ENCODE peak calls at places on chromosomes 11 and 22, in five cellular contexts. One of them, this sample, is unnamed.

GRCh38 chr11:72242141-72242540 is 1.8 kb downstream of the PHOX2A start:
- DNase-seq in heart right ventricle: no peak
- DNase-seq in retina: no peak
- DNase-seq in OCI-LY7: no peak
- DNase-seq in astrocyte of the cerebellum: no peak
- DNase-seq in this sample: no peak

GRCh38 chr11:93718057-93718563 is 23.2 kb downstream of the TAF1D start:
- DNase-seq in heart right ventricle: no peak
- DNase-seq in retina: no peak
- DNase-seq in OCI-LY7: peak
- DNase-seq in astrocyte of the cerebellum: no peak
- DNase-seq in this sample: no peak

GRCh38 chr11:99422581-99423434 is 402.1 kb downstream of the CNTN5 start:
- DNase-seq in heart right ventricle: no peak
- DNase-seq in retina: no peak
- DNase-seq in OCI-LY7: no peak
- DNase-seq in astrocyte of the cerebellum: no peak
- DNase-seq in this sample: no peak

GRCh38 chr11:33857924-33858323 is 34.0 kb downstream of the LMO2 start:
- DNase-seq in heart right ventricle: peak
- DNase-seq in retina: peak
- DNase-seq in OCI-LY7: peak
- DNase-seq in astrocyte of the cerebellum: peak
- DNase-seq in this sample: peak

GRCh38 chr11:9982796-9983579 is 311.0 kb downstream of the SBF2 start:
- DNase-seq in heart right ventricle: no peak
- DNase-seq in retina: no peak
- DNase-seq in OCI-LY7: no peak
- DNase-seq in astrocyte of the cerebellum: peak
- DNase-seq in this sample: no peak

GRCh38 chr11:55994525-55994924 is at the start of gene OR5F1:
- DNase-seq in heart right ventricle: no peak
- DNase-seq in retina: no peak
- DNase-seq in OCI-LY7: no peak
- DNase-seq in astrocyte of the cerebellum: no peak
- DNase-seq in this sample: no peak

GRCh38 chr22:42315392-42315756 is 44.9 kb upstream of the TCF20 start:
- DNase-seq in heart right ventricle: no peak
- DNase-seq in retina: no peak
- DNase-seq in OCI-LY7: no peak
- DNase-seq in astrocyte of the cerebellum: no peak
- DNase-seq in this sample: no peak

GRCh38 chr11:120759046-120759445 is 247.5 kb downstream of the GRIK4 start:
- DNase-seq in heart right ventricle: no peak
- DNase-seq in retina: no peak
- DNase-seq in OCI-LY7: no peak
- DNase-seq in astrocyte of the cerebellum: no peak
- DNase-seq in this sample: no peak

GRCh38 chr11:96388891-96389603 is 665 bp downstream of the CCDC82 start:
- DNase-seq in heart right ventricle: no peak
- DNase-seq in retina: no peak
- DNase-seq in OCI-LY7: peak
- DNase-seq in astrocyte of the cerebellum: no peak
- DNase-seq in this sample: peak

GRCh38 chr11:111814567-111814966 is 48.4 kb upstream of the PPP2R1B start:
- DNase-seq in heart right ventricle: no peak
- DNase-seq in retina: no peak
- DNase-seq in OCI-LY7: no peak
- DNase-seq in astrocyte of the cerebellum: no peak
- DNase-seq in this sample: peak

GRCh38 chr11:104366321-104366734 is 202.4 kb upstream of the PDGFD start:
- DNase-seq in heart right ventricle: no peak
- DNase-seq in retina: no peak
- DNase-seq in OCI-LY7: no peak
- DNase-seq in astrocyte of the cerebellum: no peak
- DNase-seq in this sample: no peak

GRCh38 chr11:45930031-45930794 is 7.8 kb downstream of the LARGE2 start:
- DNase-seq in heart right ventricle: peak
- DNase-seq in retina: no peak
- DNase-seq in OCI-LY7: peak
- DNase-seq in astrocyte of the cerebellum: no peak
- DNase-seq in this sample: no peak

GRCh38 chr11:77155082-77155475 is 27.0 kb downstream of the MYO7A start:
- DNase-seq in heart right ventricle: no peak
- DNase-seq in retina: no peak
- DNase-seq in OCI-LY7: no peak
- DNase-seq in astrocyte of the cerebellum: no peak
- DNase-seq in this sample: no peak

GRCh38 chr11:1598816-1599215 is 722 bp upstream of the KRTAP5-2 start:
- DNase-seq in heart right ventricle: no peak
- DNase-seq in retina: no peak
- DNase-seq in OCI-LY7: no peak
- DNase-seq in astrocyte of the cerebellum: no peak
- DNase-seq in this sample: no peak

GRCh38 chr11:82998697-82999096 is 73.0 kb downstream of the RAB30 start:
- DNase-seq in heart right ventricle: no peak
- DNase-seq in retina: no peak
- DNase-seq in OCI-LY7: no peak
- DNase-seq in astrocyte of the cerebellum: no peak
- DNase-seq in this sample: no peak

GRCh38 chr11:70077411-70078094 is 564 bp upstream of the ANO1 start:
- DNase-seq in heart right ventricle: no peak
- DNase-seq in retina: no peak
- DNase-seq in OCI-LY7: no peak
- DNase-seq in astrocyte of the cerebellum: no peak
- DNase-seq in this sample: no peak

GRCh38 chr11:24239016-24239720 is 257.7 kb upstream of the LUZP2 start:
- DNase-seq in heart right ventricle: no peak
- DNase-seq in retina: no peak
- DNase-seq in OCI-LY7: no peak
- DNase-seq in astrocyte of the cerebellum: peak
- DNase-seq in this sample: peak

GRCh38 chr11:898160-898517 is 12.5 kb downstream of the CHID1 start:
- DNase-seq in heart right ventricle: no peak
- DNase-seq in retina: peak
- DNase-seq in OCI-LY7: no peak
- DNase-seq in astrocyte of the cerebellum: no peak
- DNase-seq in this sample: no peak

GRCh38 chr11:69012092-69013008 is 696 bp downstream of the MRGPRF start:
- DNase-seq in heart right ventricle: no peak
- DNase-seq in retina: no peak
- DNase-seq in OCI-LY7: no peak
- DNase-seq in astrocyte of the cerebellum: no peak
- DNase-seq in this sample: no peak

GRCh38 chr11:45537617-45538016 is 127.8 kb downstream of the CHST1 start:
- DNase-seq in heart right ventricle: no peak
- DNase-seq in retina: no peak
- DNase-seq in OCI-LY7: no peak
- DNase-seq in astrocyte of the cerebellum: no peak
- DNase-seq in this sample: no peak

GRCh38 chr11:78420796-78421209 is 3.2 kb upstream of the GAB2 start:
- DNase-seq in heart right ventricle: peak
- DNase-seq in retina: peak
- DNase-seq in OCI-LY7: no peak
- DNase-seq in astrocyte of the cerebellum: no peak
- DNase-seq in this sample: no peak

GRCh38 chr11:76823481-76824028 is 37.2 kb upstream of the ACER3 start:
- DNase-seq in heart right ventricle: no peak
- DNase-seq in retina: no peak
- DNase-seq in OCI-LY7: no peak
- DNase-seq in astrocyte of the cerebellum: peak
- DNase-seq in this sample: no peak

GRCh38 chr11:8934735-8935478 is 2.2 kb upstream of the C11orf16 start:
- DNase-seq in heart right ventricle: no peak
- DNase-seq in retina: no peak
- DNase-seq in OCI-LY7: no peak
- DNase-seq in astrocyte of the cerebellum: no peak
- DNase-seq in this sample: peak